ENCODE peak calls at places on chromosomes 2 and 18, in eight cellular contexts. P is IMR-90, X is transverse colon, O is spleen, C is A549, H is GM12891, J is uterus, B is adrenal gland. U is an unnamed sample.
A peak's percentile ranks its signal among the peaks of the same experiment; 100 is the strongest.

GRCh38 chr2:68438455-68439303 is 28.4 kb downstream of the FBXO48 start:
- DNase-seq in P (no peak), X (no peak), O (no peak), C (no peak), H (no peak), J (no peak), B (no peak), U (no peak)

GRCh38 chr2:20992201-20992711 is 51.6 kb downstream of the APOB start:
- DNase-seq in P (peak; percentile 12), X (peak; percentile 12), O (no peak), C (no peak), H (no peak), J (peak; percentile 58), B (peak; percentile 2), U (no peak)

GRCh38 chr2:170222842-170223241 is 44.9 kb downstream of the MYO3B start:
- DNase-seq in P (no peak), X (no peak), O (no peak), C (no peak), H (no peak), J (no peak), B (no peak), U (no peak)

GRCh38 chr2:156333274-156333950 is 891 bp upstream of the NR4A2 start:
- DNase-seq in P (no peak), X (no peak), O (no peak), C (no peak), H (no peak), J (no peak), B (no peak), U (no peak)

GRCh38 chr2:59277656-59278055 is 1036.5 kb upstream of the FANCL start:
- DNase-seq in P (no peak), X (no peak), O (no peak), C (no peak), H (no peak), J (no peak), B (peak; percentile 9), U (no peak)

GRCh38 chr18:9741821-9742541 is 33.9 kb downstream of the RAB31 start:
- DNase-seq in P (no peak), X (no peak), O (peak; percentile 69), C (no peak), H (no peak), J (no peak), B (no peak), U (no peak)

GRCh38 chr2:218851286-218851685 is 8.3 kb upstream of the WNT6 start:
- DNase-seq in P (no peak), X (no peak), O (peak; percentile 32), C (no peak), H (no peak), J (no peak), B (no peak), U (no peak)

GRCh38 chr2:231725476-231725875 is 17.2 kb downstream of the PTMA start:
- DNase-seq in P (no peak), X (no peak), O (no peak), C (no peak), H (no peak), J (no peak), B (no peak), U (no peak)

GRCh38 chr18:47689386-47689785 is 241.1 kb downstream of the SMAD2 start:
- DNase-seq in P (no peak), X (no peak), O (no peak), C (no peak), H (no peak), J (no peak), B (no peak), U (no peak)

GRCh38 chr2:237895544-237896506 is 36.4 kb downstream of the RAMP1 start:
- DNase-seq in P (no peak), X (peak; percentile 33), O (peak; percentile 65), C (no peak), H (no peak), J (peak; percentile 70), B (no peak), U (no peak)

GRCh38 chr2:7394195-7394594 is 477.0 kb downstream of the RNF144A start:
- DNase-seq in P (no peak), X (no peak), O (no peak), C (no peak), H (no peak), J (no peak), B (no peak), U (no peak)

GRCh38 chr2:102773149-102773706 is 11.4 kb downstream of the TMEM182 start:
- DNase-seq in P (no peak), X (no peak), O (no peak), C (no peak), H (no peak), J (no peak), B (no peak), U (no peak)

GRCh38 chr2:101420623-101421022 is 33.3 kb upstream of the CREG2 start:
- DNase-seq in P (no peak), X (no peak), O (no peak), C (no peak), H (no peak), J (no peak), B (no peak), U (no peak)

GRCh38 chr18:11516988-11517630 is 92.3 kb upstream of the SLC35G4 start:
- DNase-seq in P (no peak), X (no peak), O (no peak), C (no peak), H (no peak), J (no peak), B (no peak), U (no peak)

GRCh38 chr2:239245872-239246701 is 154.7 kb downstream of the HDAC4 start:
- DNase-seq in P (no peak), X (peak; percentile 72), O (peak; percentile 74), C (no peak), H (no peak), J (peak; percentile 40), B (peak; percentile 65), U (no peak)

DNA sequence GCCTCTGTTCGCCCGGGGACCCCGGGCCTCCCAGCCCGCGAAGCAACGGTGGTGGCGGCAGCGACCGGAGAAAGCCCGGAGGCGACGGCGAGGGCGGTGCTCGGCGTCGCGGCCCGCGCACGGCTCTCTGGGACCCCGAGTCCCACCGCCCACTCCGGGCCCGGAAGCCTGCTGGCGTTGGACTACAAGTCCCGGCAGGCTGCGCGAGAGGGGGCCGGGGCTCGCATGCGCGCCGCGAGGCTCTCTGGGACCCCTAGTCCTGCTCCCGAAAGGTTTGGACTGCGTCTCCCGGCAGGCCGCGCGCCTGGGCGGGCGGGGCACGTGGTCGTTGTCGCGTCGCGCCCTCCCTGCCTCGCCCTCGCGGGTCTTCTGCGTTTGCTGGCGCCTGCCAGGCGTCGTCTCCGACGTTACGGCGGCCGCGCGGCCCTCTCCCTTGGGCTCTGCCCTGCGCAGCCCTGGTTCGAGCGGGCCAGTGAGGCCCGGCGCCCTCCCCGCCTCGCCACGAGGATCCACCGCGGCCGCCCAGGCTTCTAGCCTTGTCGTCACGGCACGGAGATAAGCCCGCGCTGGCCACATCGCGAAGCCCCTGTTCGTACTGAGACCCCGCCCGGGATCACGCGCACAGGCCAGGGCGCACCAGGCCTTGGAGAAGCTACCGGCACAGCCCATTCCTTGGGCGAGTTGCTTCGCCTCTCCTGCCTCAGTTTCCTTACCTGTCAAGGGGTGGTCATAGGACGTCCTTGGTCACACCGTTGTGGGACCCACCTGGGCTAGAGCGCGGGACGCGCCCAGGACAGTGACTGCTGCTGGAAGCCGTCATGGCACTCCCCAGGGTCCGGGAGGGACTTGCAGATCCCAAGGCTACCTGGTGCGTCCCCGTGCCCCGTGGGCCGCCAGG is at the start of gene STK25:
- DNase-seq in P (peak; percentile 98), X (peak; percentile 98), O (peak; percentile 99), C (peak; percentile 94), H (peak; percentile 100), J (peak; percentile 98), B (peak; percentile 99), U (peak; percentile 97)
- TF ChIP-seq POLR2A in P (peak; percentile 51), X (peak; percentile 65), O (peak; percentile 28), C (peak; percentile 66), H (peak; percentile 49), J (peak; percentile 83), B (peak; percentile 71), U (peak; percentile 65)

GRCh38 chr2:130342020-130342532 is 621 bp upstream of the IMP4 start:
- DNase-seq in P (peak; percentile 91), X (peak; percentile 92), O (peak; percentile 95), C (peak; percentile 89), H (peak; percentile 92), J (peak; percentile 82), B (peak; percentile 95), U (peak; percentile 84)
- TF ChIP-seq POLR2A in P (no peak), X (peak; percentile 74), O (peak; percentile 3), C (peak; percentile 34), H (peak; percentile 79), J (peak; percentile 32), B (peak; percentile 71), U (peak; percentile 3)

GRCh38 chr18:50313031-50313607 is 25.6 kb upstream of the CXXC1 start:
- DNase-seq in P (no peak), X (no peak), O (no peak), C (no peak), H (no peak), J (no peak), B (no peak), U (no peak)
- TF ChIP-seq POLR2A in P (no peak), X (no peak), O (no peak), C (no peak), H (no peak), J (no peak), B (no peak), U (no peak)

GRCh38 chr2:46275995-46276394 is 21.2 kb upstream of the EPAS1 start:
- DNase-seq in P (no peak), X (peak; percentile 31), O (peak; percentile 89), C (no peak), H (no peak), J (peak; percentile 43), B (peak; percentile 66), U (peak; percentile 68)

GRCh38 chr2:46276652-46277051 is 20.6 kb upstream of the EPAS1 start:
- DNase-seq in P (peak; percentile 20), X (no peak), O (no peak), C (peak; percentile 33), H (no peak), J (no peak), B (no peak), U (no peak)

GRCh38 chr2:46278952-46279351 is 18.3 kb upstream of the EPAS1 start:
- DNase-seq in P (no peak), X (no peak), O (no peak), C (no peak), H (no peak), J (no peak), B (no peak), U (no peak)

GRCh38 chr2:46273919-46274318 is 23.3 kb upstream of the EPAS1 start:
- DNase-seq in P (no peak), X (no peak), O (no peak), C (no peak), H (no peak), J (no peak), B (no peak), U (no peak)

DNA sequence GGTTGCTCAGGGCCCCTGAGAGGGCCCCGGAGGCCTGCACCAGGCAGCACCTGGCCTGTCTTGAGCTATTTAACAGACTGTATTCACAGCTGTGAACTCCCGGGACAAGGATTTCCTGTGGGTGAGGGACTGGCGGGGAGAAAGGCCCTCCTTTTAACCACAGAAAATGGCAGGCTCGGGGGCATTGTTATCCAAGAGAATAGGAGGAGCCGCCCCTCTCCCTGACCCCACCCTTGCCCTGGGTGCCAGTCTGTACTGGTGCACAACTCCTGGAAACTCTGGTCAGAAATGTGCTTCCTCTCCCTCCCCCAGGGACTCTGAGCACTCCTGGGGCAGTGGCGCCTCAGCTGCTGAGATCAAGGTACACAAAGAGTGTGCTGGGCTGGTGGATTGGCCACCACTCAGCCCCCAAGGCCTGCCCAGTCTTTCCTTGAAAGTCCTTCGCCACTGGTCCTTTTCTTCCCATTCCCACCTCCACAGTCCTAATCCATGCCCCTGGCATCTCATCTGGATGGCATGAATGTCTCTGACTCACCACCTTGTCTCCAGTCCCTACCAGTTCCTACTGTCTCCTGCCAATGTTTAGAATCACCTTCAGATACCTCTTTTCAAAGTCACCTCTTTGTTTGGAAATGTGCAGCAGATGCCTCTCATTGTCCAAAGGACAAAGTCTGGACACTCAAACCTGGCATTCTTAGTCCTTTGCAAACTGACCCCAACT is 19.6 kb upstream of the EPAS1 start:
- DNase-seq in P (no peak), X (no peak), O (no peak), C (no peak), H (no peak), J (no peak), B (no peak), U (no peak)
- TF ChIP-seq POLR2A in P (no peak), X (no peak), O (no peak), C (no peak), H (no peak), J (no peak), B (no peak), U (no peak)

U was measured in ovary.